ENCODE peak calls at places on chromosomes 11 and 22, in four cellular contexts. One of them, this sample, is unnamed.

GRCh38 chr11:122317337-122317736 is 201.3 kb upstream of the BLID start:
- DNase-seq in H1: no peak
- DNase-seq in mesenchymal stem cell: peak; percentile 45
- DNase-seq in trophoblast cell: peak; percentile 8
- DNase-seq in this sample: no peak

GRCh38 chr11:64745219-64745522 is 1.2 kb upstream of the RASGRP2 start:
- DNase-seq in mesenchymal stem cell: no peak
- DNase-seq in H1: peak; percentile 77
- DNase-seq in trophoblast cell: no peak
- DNase-seq in this sample: no peak

GRCh38 chr11:70491696-70492472 is 93.6 kb downstream of the CTTN start:
- DNase-seq in H1: no peak
- DNase-seq in mesenchymal stem cell: no peak
- DNase-seq in trophoblast cell: no peak
- DNase-seq in this sample: no peak

GRCh38 chr11:94799726-94800125 is 31.6 kb downstream of the AMOTL1 start:
- DNase-seq in trophoblast cell: no peak
- DNase-seq in H1: no peak
- DNase-seq in mesenchymal stem cell: no peak
- DNase-seq in this sample: no peak

GRCh38 chr11:48107188-48107704 is 109.4 kb upstream of the OR4B1 start:
- DNase-seq in H1: no peak
- DNase-seq in trophoblast cell: peak; percentile 29
- DNase-seq in mesenchymal stem cell: peak; percentile 56
- DNase-seq in this sample: no peak

GRCh38 chr11:35237860-35238715 is 99.1 kb downstream of the CD44 start:
- DNase-seq in H1: peak; percentile 59
- DNase-seq in trophoblast cell: peak; percentile 87
- DNase-seq in mesenchymal stem cell: no peak
- DNase-seq in this sample: peak; percentile 69

GRCh38 chr11:71075116-71075720 is 177.2 kb downstream of the SHANK2 start:
- DNase-seq in H1: no peak
- DNase-seq in trophoblast cell: no peak
- DNase-seq in mesenchymal stem cell: no peak
- DNase-seq in this sample: no peak

GRCh38 chr11:122342089-122342749 is 226.2 kb upstream of the BLID start:
- DNase-seq in H1: no peak
- DNase-seq in trophoblast cell: peak; percentile 18
- DNase-seq in mesenchymal stem cell: no peak
- DNase-seq in this sample: no peak

GRCh38 chr11:94017446-94017845 is 3.7 kb upstream of the HEPHL1 start:
- DNase-seq in H1: no peak
- DNase-seq in trophoblast cell: no peak
- DNase-seq in mesenchymal stem cell: no peak
- DNase-seq in this sample: no peak

GRCh38 chr11:68721075-68721474 is 30.2 kb downstream of the TESMIN start:
- DNase-seq in H1: no peak
- DNase-seq in mesenchymal stem cell: no peak
- DNase-seq in trophoblast cell: no peak
- DNase-seq in this sample: no peak

GRCh38 chr11:133895551-133895950 is 50.2 kb upstream of the SPATA19 start:
- DNase-seq in mesenchymal stem cell: no peak
- DNase-seq in trophoblast cell: no peak
- DNase-seq in H1: peak; percentile 47
- DNase-seq in this sample: no peak

GRCh38 chr22:45632791-45633515 is 38.7 kb upstream of the ATXN10 start:
- DNase-seq in H1: no peak
- DNase-seq in mesenchymal stem cell: no peak
- DNase-seq in trophoblast cell: no peak
- DNase-seq in this sample: no peak

GRCh38 chr22:28329582-28330073 is 350.0 kb downstream of the TTC28 start:
- DNase-seq in H1: no peak
- DNase-seq in trophoblast cell: peak; percentile 3
- DNase-seq in mesenchymal stem cell: peak; percentile 58
- DNase-seq in this sample: no peak

GRCh38 chr22:28328751-28329150 is 350.9 kb downstream of the TTC28 start:
- DNase-seq in H1: no peak
- DNase-seq in trophoblast cell: peak; percentile 6
- DNase-seq in mesenchymal stem cell: no peak
- DNase-seq in this sample: no peak

GRCh38 chr22:28333106-28333505 is 346.5 kb downstream of the TTC28 start:
- DNase-seq in mesenchymal stem cell: no peak
- DNase-seq in trophoblast cell: no peak
- DNase-seq in H1: no peak
- DNase-seq in this sample: no peak

DNA sequence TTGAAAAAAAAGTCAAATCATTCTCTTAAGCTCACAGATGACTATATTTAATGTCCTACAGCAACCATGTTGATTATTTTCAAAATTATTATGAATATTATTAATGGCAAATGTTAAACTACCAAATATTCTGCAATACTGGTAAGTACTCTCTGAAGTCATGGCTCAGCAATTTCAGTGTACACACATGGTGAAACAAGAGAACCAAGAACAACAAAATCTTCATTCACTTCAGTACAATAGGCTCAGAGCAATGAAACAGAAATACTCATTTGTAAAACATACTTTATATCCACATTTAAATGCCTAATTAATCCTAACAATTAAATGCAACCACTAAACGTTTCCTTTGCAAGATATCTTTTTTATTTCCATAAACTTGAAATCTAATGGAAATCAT is 347.2 kb downstream of the TTC28 start:
- DNase-seq in H1: no peak
- DNase-seq in mesenchymal stem cell: no peak
- DNase-seq in trophoblast cell: no peak
- DNase-seq in this sample: no peak
- H2BK12ac ChIP-seq in H1: no peak overlapping the region
- H2BK12ac ChIP-seq in mesenchymal stem cell: no peak overlapping the region
- H2BK12ac ChIP-seq in trophoblast cell: no peak overlapping the region
- H2BK12ac ChIP-seq in this sample: no peak overlapping the region

GRCh38 chr11:74311352-74311926 is at the start of gene P4HA3:
- DNase-seq in H1: peak; percentile 92
- DNase-seq in mesenchymal stem cell: peak; percentile 40
- DNase-seq in trophoblast cell: peak; percentile 67
- DNase-seq in this sample: peak; percentile 39
- H3K4me3 ChIP-seq in H1: peak within 1 kb of the TSS; percentile 37
- H3K4me3 ChIP-seq in mesenchymal stem cell: peak within 1 kb of the TSS; percentile 63
- H3K4me3 ChIP-seq in trophoblast cell: peak within 1 kb of the TSS; percentile 67
- H3K4me3 ChIP-seq in this sample: peak within 1 kb of the TSS; percentile 27

GRCh38 chr11:79110796-79111195 is 330.0 kb downstream of the TENM4 start:
- DNase-seq in trophoblast cell: no peak
- DNase-seq in mesenchymal stem cell: no peak
- DNase-seq in H1: no peak
- DNase-seq in this sample: no peak
- H3K27ac ChIP-seq in trophoblast cell: no peak overlapping the region
- H3K27ac ChIP-seq in mesenchymal stem cell: no peak overlapping the region
- H3K27ac ChIP-seq in H1: no peak overlapping the region
- H3K27ac ChIP-seq in this sample: no peak overlapping the region

GRCh38 chr11:9903579-9903978 is 239.7 kb downstream of the SWAP70 start:
- DNase-seq in trophoblast cell: no peak
- DNase-seq in mesenchymal stem cell: no peak
- DNase-seq in H1: no peak
- DNase-seq in this sample: no peak
- H2BK12ac ChIP-seq in trophoblast cell: peak overlapping the region; percentile 69
- H2BK12ac ChIP-seq in mesenchymal stem cell: peak overlapping the region; percentile 51
- H2BK12ac ChIP-seq in H1: peak overlapping the region; percentile 82
- H2BK12ac ChIP-seq in this sample: no peak overlapping the region

GRCh38 chr22:31230155-31230870 is 18.2 kb downstream of the LIMK2 start:
- DNase-seq in H1: no peak
- DNase-seq in trophoblast cell: peak; percentile 65
- DNase-seq in mesenchymal stem cell: peak; percentile 87
- DNase-seq in this sample: no peak
- H3K4me3 ChIP-seq in H1: no peak overlapping the region
- H3K4me3 ChIP-seq in trophoblast cell: no peak overlapping the region
- H3K4me3 ChIP-seq in mesenchymal stem cell: no peak overlapping the region
- H3K4me3 ChIP-seq in this sample: no peak overlapping the region

GRCh38 chr11:10116588-10116987 is 177.4 kb downstream of the SBF2 start:
- DNase-seq in H1: no peak
- DNase-seq in mesenchymal stem cell: no peak
- DNase-seq in trophoblast cell: peak; percentile 54
- DNase-seq in this sample: no peak

GRCh38 chr11:10122337-10123197 is 171.5 kb downstream of the SBF2 start:
- DNase-seq in mesenchymal stem cell: peak; percentile 44
- DNase-seq in trophoblast cell: peak; percentile 88
- DNase-seq in H1: no peak
- DNase-seq in this sample: no peak

GRCh38 chr11:10114593-10115404 is 179.2 kb downstream of the SBF2 start:
- DNase-seq in mesenchymal stem cell: peak; percentile 49
- DNase-seq in trophoblast cell: no peak
- DNase-seq in H1: no peak
- DNase-seq in this sample: no peak

GRCh38 chr11:10117709-10118341 is 176.2 kb downstream of the SBF2 start:
- DNase-seq in trophoblast cell: peak; percentile 69
- DNase-seq in H1: no peak
- DNase-seq in mesenchymal stem cell: peak; percentile 45
- DNase-seq in this sample: no peak

GRCh38 chr11:10118830-10119229 is 175.2 kb downstream of the SBF2 start:
- DNase-seq in H1: no peak
- DNase-seq in trophoblast cell: no peak
- DNase-seq in mesenchymal stem cell: no peak
- DNase-seq in this sample: no peak
- H3K27ac ChIP-seq in H1: no peak overlapping the region
- H3K27ac ChIP-seq in trophoblast cell: no peak overlapping the region
- H3K27ac ChIP-seq in mesenchymal stem cell: no peak overlapping the region
- H3K27ac ChIP-seq in this sample: no peak overlapping the region

GRCh38 chr11:119728226-119728626 is 774 bp downstream of the NECTIN1 start:
- DNase-seq in mesenchymal stem cell: peak; percentile 22
- DNase-seq in H1: no peak
- DNase-seq in trophoblast cell: peak; percentile 8
- DNase-seq in this sample: peak; percentile 26

GRCh38 chr11:119730789-119731386 is 1.9 kb upstream of the NECTIN1 start:
- DNase-seq in H1: no peak
- DNase-seq in mesenchymal stem cell: no peak
- DNase-seq in trophoblast cell: no peak
- DNase-seq in this sample: no peak

GRCh38 chr11:119730347-119730613 is 1.3 kb upstream of the NECTIN1 start:
- DNase-seq in trophoblast cell: no peak
- DNase-seq in mesenchymal stem cell: no peak
- DNase-seq in H1: no peak
- DNase-seq in this sample: no peak

GRCh38 chr11:119728651-119729580 is at the start of gene NECTIN1:
- DNase-seq in trophoblast cell: peak; percentile 84
- DNase-seq in H1: peak; percentile 98
- DNase-seq in mesenchymal stem cell: peak; percentile 89
- DNase-seq in this sample: peak; percentile 94

GRCh38 chr11:119729581-119730346 is 764 bp upstream of the NECTIN1 start:
- DNase-seq in mesenchymal stem cell: peak; percentile 65
- DNase-seq in H1: peak; percentile 62
- DNase-seq in trophoblast cell: peak; percentile 19
- DNase-seq in this sample: peak; percentile 29
- H2BK12ac ChIP-seq in mesenchymal stem cell: no peak overlapping the region
- H2BK12ac ChIP-seq in H1: no peak overlapping the region
- H2BK12ac ChIP-seq in trophoblast cell: no peak overlapping the region
- H2BK12ac ChIP-seq in this sample: no peak overlapping the region

DNA sequence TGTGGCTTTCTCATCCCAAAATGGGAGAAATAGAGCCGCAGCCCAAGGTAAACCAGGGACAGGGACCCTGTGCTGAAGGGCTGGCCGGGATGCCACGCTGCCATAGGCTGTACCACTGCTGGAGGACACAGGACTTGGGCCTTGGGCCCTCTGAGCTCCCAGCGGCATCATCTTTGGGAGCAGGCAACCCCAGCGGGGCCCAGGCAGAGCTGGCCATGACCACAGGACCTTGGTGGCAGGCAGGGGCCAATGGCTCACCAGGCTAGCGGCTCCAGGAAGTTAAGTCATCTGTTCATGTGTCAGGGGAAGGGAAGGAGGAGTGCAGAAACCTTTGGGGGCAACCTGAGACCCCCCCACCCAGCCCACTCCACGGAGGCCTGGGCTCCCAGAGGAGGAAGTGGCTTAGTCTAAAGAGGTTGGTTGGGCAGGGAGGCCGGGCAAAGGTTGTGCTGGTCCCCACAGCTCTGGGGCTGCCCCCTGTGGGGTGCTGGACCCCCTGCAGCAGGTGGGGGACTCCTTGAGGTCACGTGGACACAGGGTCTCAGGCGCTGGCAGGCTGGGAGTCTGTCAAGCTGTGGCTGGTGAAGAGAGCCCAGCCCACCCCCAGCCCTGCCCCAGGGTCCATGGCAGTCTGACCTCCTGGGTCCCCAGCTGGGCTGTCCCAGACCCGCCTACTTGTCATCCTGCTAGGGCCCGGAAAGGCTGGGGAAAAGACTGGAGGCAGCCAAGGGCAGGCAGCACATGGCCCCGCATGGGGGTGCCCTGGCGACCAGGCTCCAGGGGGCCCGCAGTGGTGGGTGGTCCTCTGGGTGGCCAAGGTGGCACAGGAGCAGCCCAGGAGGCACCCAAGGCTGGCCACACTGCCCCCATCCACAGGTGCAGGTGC is 184.4 kb downstream of the IGLL1 start:
- DNase-seq in H1: no peak
- DNase-seq in mesenchymal stem cell: no peak
- DNase-seq in trophoblast cell: no peak
- DNase-seq in this sample: no peak
- H3K4me3 ChIP-seq in H1: no peak overlapping the region
- H3K4me3 ChIP-seq in mesenchymal stem cell: no peak overlapping the region
- H3K4me3 ChIP-seq in trophoblast cell: no peak overlapping the region
- H3K4me3 ChIP-seq in this sample: peak overlapping the region; percentile 51

GRCh38 chr11:8794677-8795103 is 112.1 kb downstream of the RPL27A start:
- DNase-seq in mesenchymal stem cell: no peak
- DNase-seq in H1: no peak
- DNase-seq in trophoblast cell: no peak
- DNase-seq in this sample: no peak
- H3K27ac ChIP-seq in mesenchymal stem cell: no peak overlapping the region
- H3K27ac ChIP-seq in H1: no peak overlapping the region
- H3K27ac ChIP-seq in trophoblast cell: no peak overlapping the region
- H3K27ac ChIP-seq in this sample: no peak overlapping the region